ENCODE peak calls at places on chromosome 22, in six cellular contexts. A, Q, H, F, D and S are unnamed samples.

GRCh38 chr22:20422965-20423635 is 14.5 kb downstream of the SCARF2 start:
- DNase-seq in Q (no peak), H (no peak), F (no peak), A (no peak), D (no peak), S (no peak)

GRCh38 chr22:36160499-36160942 is at the start of gene APOL3:
- DNase-seq in F (peak; percentile 95), H (peak; percentile 19), A (peak; percentile 28), Q (peak; percentile 53), D (peak; percentile 58), S (no peak)

GRCh38 chr22:49948958-49949913 is 11.3 kb upstream of the PIM3 start:
- DNase-seq in F (no peak), Q (no peak), H (no peak), A (no peak), D (no peak), S (no peak)

GRCh38 chr22:29626497-29627195 is 23.2 kb downstream of the NF2 start:
- DNase-seq in A (no peak), Q (no peak), F (no peak), D (no peak), H (no peak), S (no peak)

GRCh38 chr22:48944433-48944755 is 883.3 kb downstream of the BRD1 start:
- DNase-seq in H (no peak), Q (no peak), A (no peak), F (no peak), D (no peak), S (no peak)

GRCh38 chr22:27662359-27663030 is 139.1 kb downstream of the MN1 start:
- DNase-seq in F (no peak), Q (no peak), A (no peak), H (no peak), D (no peak), S (no peak)

GRCh38 chr22:44755956-44756361 is 3.6 kb downstream of the ARHGAP8 start:
- DNase-seq in Q (no peak), A (no peak), D (no peak), H (no peak), F (no peak), S (no peak)

GRCh38 chr22:26763633-26764295 is 106.4 kb downstream of the MIAT start:
- DNase-seq in Q (no peak), D (no peak), A (no peak), F (no peak), H (peak; percentile 28), S (no peak)

GRCh38 chr22:47884200-47884599 is 1121.8 kb downstream of the TBC1D22A start:
- DNase-seq in D (no peak), A (no peak), F (no peak), Q (no peak), H (no peak), S (no peak)

GRCh38 chr22:25709758-25710157 is 32.2 kb upstream of the MYO18B start:
- DNase-seq in Q (no peak), H (no peak), F (no peak), A (no peak), D (no peak), S (no peak)

GRCh38 chr22:24441406-24442351 is 14.3 kb downstream of the ADORA2A start:
- DNase-seq in H (no peak), D (no peak), F (no peak), Q (no peak), A (no peak), S (no peak)

GRCh38 chr22:45783690-45784089 is 112.1 kb downstream of the ATXN10 start:
- DNase-seq in D (no peak), H (no peak), Q (no peak), A (no peak), F (no peak), S (no peak)

GRCh38 chr22:36379593-36380361 is 8.0 kb downstream of the MYH9 start:
- DNase-seq in H (peak; percentile 10), A (no peak), F (no peak), D (no peak), Q (no peak), S (no peak)

GRCh38 chr22:41557401-41558240 is 3.2 kb upstream of the CSDC2 start:
- DNase-seq in H (no peak), F (no peak), A (no peak), Q (no peak), D (peak; percentile 37), S (no peak)